ENCODE peak calls at places on chromosomes 3 and 15, in eight cellular contexts. L is GDM1, I is A549, H is amniotic stem cell, O is NCI-H1105 treated with DMSO at 0.1 percent for 48 hours, X is AG20443, M is stomach, W is epithelial cell of proximal tubule. R is an unnamed sample.

GRCh38 chr3:46675843-46676567 is 17.5 kb downstream of the ALS2CL start:
- DNase-seq in L (no peak), I (no peak), H (no peak), O (no peak), X (peak), M (no peak), W (no peak), R (no peak)

GRCh38 chr15:62791694-62792093 is 250.9 kb upstream of the TPM1 start:
- DNase-seq in L (no peak), I (no peak), H (no peak), O (no peak), X (no peak), M (no peak), W (no peak), R (no peak)

GRCh38 chr15:77115179-77115578 is 44.3 kb upstream of the TSPAN3 start:
- DNase-seq in L (no peak), I (no peak), H (no peak), O (no peak), X (no peak), M (no peak), W (no peak), R (no peak)

GRCh38 chr3:42066516-42067181 is 24.5 kb upstream of the TRAK1 start:
- DNase-seq in L (no peak), I (no peak), H (no peak), O (no peak), X (peak), M (no peak), W (no peak), R (no peak)

GRCh38 chr3:57582470-57583168 is 14.5 kb downstream of the ARF4 start:
- DNase-seq in L (no peak), I (peak), H (no peak), O (no peak), X (no peak), M (no peak), W (no peak), R (no peak)

GRCh38 chr3:71052725-71053124 is 530.8 kb downstream of the FOXP1 start:
- DNase-seq in L (no peak), I (no peak), H (no peak), O (no peak), X (no peak), M (no peak), W (no peak), R (no peak)

GRCh38 chr15:47688573-47689086 is 28.7 kb upstream of the SEMA6D start:
- DNase-seq in L (no peak), I (no peak), H (no peak), O (no peak), X (peak), M (no peak), W (no peak), R (no peak)

GRCh38 chr15:67194171-67195114 is 60.0 kb downstream of the AAGAB start:
- DNase-seq in L (no peak), I (no peak), H (no peak), O (no peak), X (no peak), M (no peak), W (no peak), R (no peak)

GRCh38 chr3:45499529-45499928 is 95.0 kb upstream of the LIMD1 start:
- DNase-seq in L (no peak), I (peak), H (no peak), O (peak), X (peak), M (no peak), W (peak), R (no peak)

GRCh38 chr15:79494963-79495362 is 62.8 kb downstream of the MINAR1 start:
- DNase-seq in L (no peak), I (no peak), H (no peak), O (no peak), X (no peak), M (no peak), W (no peak), R (no peak)

GRCh38 chr15:64877435-64877834 is 34.3 kb upstream of the ANKDD1A start:
- DNase-seq in L (no peak), I (no peak), H (no peak), O (no peak), X (peak), M (peak), W (no peak), R (no peak)

GRCh38 chr3:187823802-187824201 is 78.5 kb upstream of the BCL6 start:
- DNase-seq in L (no peak), I (no peak), H (no peak), O (no peak), X (no peak), M (no peak), W (no peak), R (no peak)

GRCh38 chr3:11678735-11679134 is 35.0 kb upstream of the VGLL4 start:
- DNase-seq in L (no peak), I (no peak), H (no peak), O (no peak), X (no peak), M (no peak), W (no peak), R (no peak)

GRCh38 chr3:57972421-57973111 is 35.7 kb upstream of the FLNB start:
- DNase-seq in L (no peak), I (peak), H (no peak), O (no peak), X (no peak), M (peak), W (no peak), R (no peak)

GRCh38 chr3:197749315-197749600 is 425 bp upstream of the FYTTD1 start:
- DNase-seq in L (no peak), I (peak), H (peak), O (peak), X (peak), M (peak), W (no peak), R (no peak)

GRCh38 chr3:56145410-56145809 is 322.9 kb downstream of the ERC2 start:
- DNase-seq in L (no peak), I (no peak), H (no peak), O (no peak), X (no peak), M (no peak), W (no peak), R (no peak)

GRCh38 chr3:184593201-184593922 is 31.8 kb downstream of the EPHB3 start:
- DNase-seq in L (no peak), I (no peak), H (no peak), O (no peak), X (peak), M (no peak), W (no peak), R (peak)

GRCh38 chr15:101148881-101149664 is 102.8 kb downstream of the CHSY1 start:
- DNase-seq in L (no peak), I (no peak), H (no peak), O (no peak), X (no peak), M (no peak), W (no peak), R (no peak)

GRCh38 chr15:66800584-66801235 is 98.7 kb downstream of the SMAD6 start:
- DNase-seq in L (no peak), I (peak), H (no peak), O (no peak), X (peak), M (no peak), W (no peak), R (no peak)

GRCh38 chr3:184565421-184566211 is 4.0 kb downstream of the EPHB3 start:
- DNase-seq in L (no peak), I (no peak), H (peak), O (peak), X (peak), M (peak), W (no peak), R (no peak)

GRCh38 chr15:77243146-77243545 is 172.2 kb upstream of the TSPAN3 start:
- DNase-seq in L (no peak), I (peak), H (no peak), O (no peak), X (no peak), M (no peak), W (no peak), R (no peak)

GRCh38 chr3:31452495-31453106 is 80.1 kb upstream of the STT3B start:
- DNase-seq in L (no peak), I (no peak), H (no peak), O (no peak), X (no peak), M (no peak), W (no peak), R (no peak)

GRCh38 chr3:42673082-42673481 is 12.3 kb upstream of the KLHL40 start:
- DNase-seq in L (no peak), I (no peak), H (no peak), O (no peak), X (no peak), M (no peak), W (no peak), R (no peak)

GRCh38 chr3:128351476-128352085 is 115.1 kb downstream of the DNAJB8 start:
- DNase-seq in L (no peak), I (no peak), H (no peak), O (peak), X (no peak), M (no peak), W (no peak), R (no peak)

GRCh38 chr15:88657326-88658069 is 18.7 kb downstream of the ISG20 start:
- DNase-seq in L (no peak), I (peak), H (peak), O (peak), X (peak), M (peak), W (no peak), R (peak)

GRCh38 chr3:112437146-112438022 is 61.9 kb downstream of the BTLA start:
- DNase-seq in L (peak), I (peak), H (no peak), O (no peak), X (peak), M (no peak), W (no peak), R (no peak)

GRCh38 chr3:48157950-48158376 is 30.3 kb downstream of the CDC25A start:
- DNase-seq in L (peak), I (peak), H (no peak), O (no peak), X (peak), M (peak), W (no peak), R (peak)

GRCh38 chr3:71652786-71653419 is 69.4 kb upstream of the FOXP1 start:
- DNase-seq in L (peak), I (peak), H (peak), O (peak), X (peak), M (peak), W (no peak), R (no peak)

GRCh38 chr15:63763476-63764123 is 70.1 kb downstream of the HERC1 start:
- DNase-seq in L (peak), I (no peak), H (no peak), O (no peak), X (no peak), M (no peak), W (no peak), R (no peak)